ENCODE peak calls at places on chromosomes 1 and 21, in five cellular contexts. T is Caco-2; M is GM06990; Z is neural progenitor cell; Y is CD8-positive, alpha-beta T cell. K is an unnamed sample.

GRCh38 chr1:229376521-229376920 is 33.7 kb upstream of the CCSAP start:
- DNase-seq in T (no peak), M (no peak), Z (no peak), Y (no peak), K (no peak)

GRCh38 chr21:34282223-34282622 is 81.6 kb upstream of the KCNE2 start:
- DNase-seq in T (no peak), M (no peak), Z (no peak), Y (no peak), K (no peak)

GRCh38 chr1:221743416-221744208 is 1.7 kb upstream of the DUSP10 start:
- DNase-seq in T (no peak), M (peak; percentile 43), Z (no peak), Y (no peak), K (peak; percentile 71)

GRCh38 chr1:58927026-58927721 is 143.3 kb upstream of the JUN start:
- DNase-seq in T (no peak), M (no peak), Z (no peak), Y (no peak), K (no peak)

GRCh38 chr1:192986110-192986747 is 72.9 kb downstream of the UCHL5 start:
- DNase-seq in T (no peak), M (no peak), Z (no peak), Y (no peak), K (no peak)

GRCh38 chr1:155192346-155193274 is 15.1 kb downstream of the THBS3 start:
- DNase-seq in T (peak; percentile 53), M (no peak), Z (peak; percentile 60), Y (no peak), K (peak; percentile 88)

GRCh38 chr1:98355656-98356384 is 305.7 kb upstream of the SNX7 start:
- DNase-seq in T (no peak), M (no peak), Z (no peak), Y (no peak), K (no peak)

GRCh38 chr1:19762175-19762779 is 37.4 kb downstream of the TMCO4 start:
- DNase-seq in T (no peak), M (no peak), Z (peak; percentile 68), Y (no peak), K (no peak)

GRCh38 chr1:153545067-153546055 is at the start of gene S100A4:
- DNase-seq in T (peak; percentile 97), M (peak; percentile 61), Z (peak; percentile 91), Y (peak; percentile 76), K (peak; percentile 92)

GRCh38 chr1:100671604-100672003 is 47.9 kb upstream of the VCAM1 start:
- DNase-seq in T (no peak), M (no peak), Z (no peak), Y (no peak), K (no peak)

GRCh38 chr1:84539972-84540371 is 33.6 kb upstream of the GNG5 start:
- DNase-seq in T (no peak), M (no peak), Z (no peak), Y (no peak), K (no peak)

GRCh38 chr1:241228339-241228738 is 128.7 kb downstream of the RGS7 start:
- DNase-seq in T (no peak), M (no peak), Z (no peak), Y (no peak), K (no peak)

GRCh38 chr1:246794261-246795093 is 70.3 kb downstream of the SCCPDH start:
- DNase-seq in T (no peak), M (no peak), Z (peak; percentile 26), Y (no peak), K (no peak)

GRCh38 chr1:77825356-77825709 is 45.9 kb downstream of the MIGA1 start:
- DNase-seq in T (peak; percentile 32), M (peak; percentile 9), Z (peak; percentile 54), Y (no peak), K (peak; percentile 74)

GRCh38 chr1:171286032-171286705 is 27.8 kb upstream of the FMO4 start:
- DNase-seq in T (no peak), M (no peak), Z (no peak), Y (no peak), K (no peak)

GRCh38 chr1:7409278-7409677 is 361.8 kb upstream of the VAMP3 start:
- DNase-seq in T (no peak), M (no peak), Z (no peak), Y (no peak), K (peak; percentile 13)

GRCh38 chr1:181442181-181442525 is 41.2 kb upstream of the CACNA1E start:
- DNase-seq in T (no peak), M (no peak), Z (no peak), Y (no peak), K (no peak)

GRCh38 chr1:237677979-237678378 is 212.7 kb downstream of the ZP4 start:
- DNase-seq in T (no peak), M (no peak), Z (no peak), Y (no peak), K (no peak)

GRCh38 chr1:221723018-221723917 is 18.6 kb downstream of the DUSP10 start:
- DNase-seq in T (no peak), M (no peak), Z (no peak), Y (no peak), K (no peak)

GRCh38 chr1:220976390-220976789 is 97.1 kb downstream of the HLX start:
- DNase-seq in T (no peak), M (no peak), Z (no peak), Y (no peak), K (no peak)

GRCh38 chr21:36540700-36541099 is 60.8 kb upstream of the CLDN14 start:
- DNase-seq in T (no peak), M (no peak), Z (no peak), Y (no peak), K (no peak)

DNA sequence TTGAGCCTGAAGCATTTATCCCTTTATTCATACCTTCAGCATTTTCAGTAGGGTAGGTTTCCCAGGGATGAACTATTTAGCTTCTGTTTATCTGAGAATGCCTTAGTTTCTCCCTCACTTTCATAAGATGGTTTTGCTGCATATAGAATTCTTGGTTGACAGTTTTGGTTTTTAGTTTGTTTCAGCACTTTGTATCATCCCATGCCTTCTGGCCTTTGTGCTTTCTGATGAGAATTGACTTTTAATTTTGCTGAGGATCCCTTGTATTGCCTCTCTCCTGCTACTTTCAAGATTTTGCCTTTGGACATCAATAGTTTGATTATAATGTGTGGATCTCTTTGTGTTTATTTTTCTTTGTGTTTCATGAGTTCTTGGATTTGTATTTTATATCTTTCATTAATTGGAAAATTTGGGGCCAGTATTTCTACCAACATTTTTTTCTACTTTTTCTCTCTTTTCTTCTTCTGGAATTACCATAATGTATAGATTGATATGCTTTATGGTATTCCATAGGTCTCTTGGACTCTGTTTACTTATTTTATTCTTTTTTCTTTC is 236.6 kb downstream of the LBR start:
- DNase-seq in T (no peak), M (no peak), Z (no peak), Y (no peak), K (no peak)
- H3K27me3 ChIP-seq in T (no peaks in the 10 kb centered on the region), M (no peaks in the 10 kb centered on the region), Z (no peaks in the 10 kb centered on the region), Y (no peaks in the 10 kb centered on the region), K (no peaks in the 10 kb centered on the region)

GRCh38 chr1:2335721-2336475 is 55.5 kb downstream of the MORN1 start:
- DNase-seq in T (no peak), M (no peak), Z (no peak), Y (no peak), K (peak; percentile 75)

GRCh38 chr1:2336499-2336898 is 54.9 kb downstream of the MORN1 start:
- DNase-seq in T (no peak), M (no peak), Z (no peak), Y (no peak), K (no peak)

GRCh38 chr1:2339206-2340085 is 51.9 kb downstream of the MORN1 start:
- DNase-seq in T (no peak), M (no peak), Z (no peak), Y (no peak), K (no peak)

GRCh38 chr1:2337081-2337480 is 54.3 kb downstream of the MORN1 start:
- DNase-seq in T (no peak), M (no peak), Z (no peak), Y (no peak), K (peak; percentile 63)

GRCh38 chr1:2337501-2337900 is 53.9 kb downstream of the MORN1 start:
- DNase-seq in T (no peak), M (no peak), Z (no peak), Y (no peak), K (no peak)
- H3K4me3 ChIP-seq in T (no peak overlapping the region), M (no peak overlapping the region), Z (no peak overlapping the region), Y (no peak overlapping the region), K (no peak overlapping the region)

GRCh38 chr1:207033302-207033701 is 746 bp upstream of the C1orf116 start:
- DNase-seq in T (no peak), M (no peak), Z (no peak), Y (no peak), K (no peak)
- H3K27me3 ChIP-seq in T (no peaks in the 10 kb centered on the region), M (no peaks in the 10 kb centered on the region), Z (peaks cover 6% of the 10 kb centered on the region), Y (no peaks in the 10 kb centered on the region), K (no peaks in the 10 kb centered on the region)

GRCh38 chr1:53470155-53470554 is 11.0 kb downstream of the DMRTB1 start:
- DNase-seq in T (no peak), M (no peak), Z (peak; percentile 96), Y (no peak), K (peak; percentile 94)

GRCh38 chr1:53468374-53468773 is 9.2 kb downstream of the DMRTB1 start:
- DNase-seq in T (no peak), M (no peak), Z (no peak), Y (no peak), K (no peak)

GRCh38 chr1:53471000-53471399 is 11.8 kb downstream of the DMRTB1 start:
- DNase-seq in T (no peak), M (no peak), Z (no peak), Y (no peak), K (no peak)

GRCh38 chr1:53469373-53469772 is 10.2 kb downstream of the DMRTB1 start:
- DNase-seq in T (no peak), M (no peak), Z (no peak), Y (no peak), K (no peak)

GRCh38 chr1:53470584-53470983 is 11.4 kb downstream of the DMRTB1 start:
- DNase-seq in T (no peak), M (no peak), Z (peak; percentile 37), Y (no peak), K (no peak)
- H3K4me3 ChIP-seq in T (no peak overlapping the region), M (no peak overlapping the region), Z (no peak overlapping the region), Y (no peak overlapping the region), K (no peak overlapping the region)

DNA sequence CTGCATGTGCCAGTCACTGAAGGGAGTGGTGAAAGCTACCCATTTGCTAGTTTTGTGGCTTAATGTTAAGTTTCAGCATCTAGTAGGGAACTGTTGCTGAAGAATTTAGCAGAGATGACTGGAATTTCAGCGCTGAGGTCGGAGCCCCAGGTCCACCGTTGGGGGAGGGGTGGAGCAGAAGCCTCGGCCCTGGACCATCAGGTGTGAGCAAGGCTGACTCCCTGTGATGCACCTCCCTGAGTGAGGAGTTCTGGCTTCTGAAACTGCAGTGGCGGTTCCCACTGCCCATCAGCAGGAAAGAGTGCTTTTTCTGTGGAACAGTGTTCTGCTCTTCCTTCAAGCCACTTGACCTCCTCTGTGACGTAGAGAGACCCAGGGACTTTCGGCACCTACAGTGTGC is 1.3 kb downstream of the NOS1AP start:
- DNase-seq in T (peak; percentile 38), M (no peak), Z (peak; percentile 50), Y (no peak), K (peak; percentile 24)
- H3K27me3 ChIP-seq in T (no peaks in the 10 kb centered on the region), M (peaks cover 3% of the 10 kb centered on the region), Z (peaks cover 17% of the 10 kb centered on the region), Y (peaks cover 15% of the 10 kb centered on the region), K (no peaks in the 10 kb centered on the region)